ENCODE peak calls at places on chromosomes 5 and 9, in eight cellular contexts. I is omental fat pad; K is HCT116; R is CD4-positive, alpha-beta T cell; F is HepG2; Q is nephron progenitor cell; D is MCF 10A; U is heart left ventricle. W is an unnamed sample.

GRCh38 chr5:10059611-10060379 is 189.9 kb downstream of the ATPSCKMT start:
- DNase-seq in I (no peak), K (no peak), R (no peak), F (no peak), Q (no peak), D (no peak), U (no peak), W (no peak)

GRCh38 chr5:136776022-136776927 is 410.9 kb upstream of the TRPC7 start:
- DNase-seq in I (no peak), K (no peak), R (no peak), F (no peak), Q (no peak), D (no peak), U (no peak), W (no peak)

GRCh38 chr9:122087406-122088200 is 5.5 kb downstream of the TTLL11 start:
- DNase-seq in I (no peak), K (no peak), R (no peak), F (no peak), Q (no peak), D (no peak), U (no peak), W (no peak)

GRCh38 chr9:99192786-99193465 is 28.8 kb downstream of the ALG2 start:
- DNase-seq in I (no peak), K (no peak), R (no peak), F (no peak), Q (no peak), D (peak), U (no peak), W (no peak)

GRCh38 chr9:115261656-115262081 is 143.7 kb upstream of the TNC start:
- DNase-seq in I (no peak), K (no peak), R (no peak), F (no peak), Q (no peak), D (peak), U (no peak), W (no peak)

GRCh38 chr5:108433600-108433999 is 51.7 kb upstream of the FBXL17 start:
- DNase-seq in I (no peak), K (no peak), R (no peak), F (no peak), Q (no peak), D (no peak), U (no peak), W (no peak)

GRCh38 chr5:177608243-177609075 is 8.5 kb downstream of the B4GALT7 start:
- DNase-seq in I (no peak), K (no peak), R (no peak), F (no peak), Q (no peak), D (no peak), U (no peak), W (no peak)

GRCh38 chr9:31304576-31304975 is 1079.9 kb upstream of the ACO1 start:
- DNase-seq in I (no peak), K (peak), R (no peak), F (no peak), Q (no peak), D (peak), U (no peak), W (no peak)

GRCh38 chr9:126157409-126157808 is 169.2 kb upstream of the MVB12B start:
- DNase-seq in I (no peak), K (no peak), R (no peak), F (no peak), Q (no peak), D (no peak), U (no peak), W (no peak)

GRCh38 chr5:1667648-1668140 is 131.9 kb downstream of the MRPL36 start:
- DNase-seq in I (no peak), K (no peak), R (no peak), F (no peak), Q (peak), D (no peak), U (peak), W (no peak)

GRCh38 chr5:57302164-57302563 is 128.3 kb downstream of the GPBP1 start:
- DNase-seq in I (no peak), K (peak), R (peak), F (peak), Q (no peak), D (peak), U (no peak), W (no peak)

GRCh38 chr5:64637837-64638443 is 52.4 kb upstream of the SHISAL2B start:
- DNase-seq in I (no peak), K (no peak), R (no peak), F (no peak), Q (no peak), D (no peak), U (no peak), W (no peak)

GRCh38 chr9:115691097-115691496 is 462.5 kb upstream of the PAPPA start:
- DNase-seq in I (no peak), K (no peak), R (no peak), F (no peak), Q (no peak), D (peak), U (no peak), W (no peak)

GRCh38 chr5:115472601-115473000 is 72.0 kb downstream of the FEM1C start:
- DNase-seq in I (no peak), K (no peak), R (no peak), F (no peak), Q (no peak), D (no peak), U (peak), W (no peak)

GRCh38 chr9:38284768-38285080 is 107.8 kb upstream of the ALDH1B1 start:
- DNase-seq in I (no peak), K (no peak), R (no peak), F (no peak), Q (peak), D (no peak), U (no peak), W (no peak)

GRCh38 chr5:140267559-140268018 is 35.3 kb downstream of the PFDN1 start:
- DNase-seq in I (no peak), K (no peak), R (no peak), F (no peak), Q (no peak), D (no peak), U (no peak), W (no peak)

GRCh38 chr9:93558503-93558902 is 17.9 kb upstream of the PHF2 start:
- DNase-seq in I (no peak), K (no peak), R (no peak), F (no peak), Q (no peak), D (no peak), U (no peak), W (no peak)

GRCh38 chr9:131006601-131007000 is 2.4 kb upstream of the LAMC3 start:
- DNase-seq in I (no peak), K (no peak), R (no peak), F (no peak), Q (no peak), D (no peak), U (no peak), W (no peak)

GRCh38 chr9:14769235-14769580 is 46.7 kb upstream of the CER1 start:
- DNase-seq in I (no peak), K (peak), R (no peak), F (no peak), Q (no peak), D (peak), U (no peak), W (no peak)

GRCh38 chr5:169347786-169348185 is 46.8 kb upstream of the SLIT3 start:
- DNase-seq in I (no peak), K (no peak), R (no peak), F (no peak), Q (no peak), D (no peak), U (no peak), W (no peak)

GRCh38 chr5:11384441-11385250 is 519.6 kb downstream of the CTNND2 start:
- DNase-seq in I (no peak), K (no peak), R (no peak), F (no peak), Q (peak), D (no peak), U (no peak), W (peak)

GRCh38 chr5:78490709-78491485 is 130.5 kb downstream of the SCAMP1 start:
- DNase-seq in I (no peak), K (no peak), R (no peak), F (no peak), Q (no peak), D (no peak), U (no peak), W (no peak)

GRCh38 chr5:157485811-157486739 is 26.1 kb downstream of the NIPAL4 start:
- DNase-seq in I (no peak), K (no peak), R (no peak), F (no peak), Q (no peak), D (no peak), U (no peak), W (no peak)

GRCh38 chr9:123528521-123528920 is 172.5 kb downstream of the CRB2 start:
- DNase-seq in I (no peak), K (no peak), R (no peak), F (no peak), Q (no peak), D (no peak), U (no peak), W (no peak)

GRCh38 chr5:113917997-113918396 is 404.5 kb downstream of the YTHDC2 start:
- DNase-seq in I (no peak), K (no peak), R (no peak), F (no peak), Q (no peak), D (no peak), U (no peak), W (no peak)

GRCh38 chr5:89864941-89865340 is 544.6 kb downstream of the CETN3 start:
- DNase-seq in I (no peak), K (no peak), R (no peak), F (no peak), Q (no peak), D (no peak), U (no peak), W (no peak)

GRCh38 chr5:44951371-44951770 is 142.6 kb downstream of the MRPS30 start:
- DNase-seq in I (no peak), K (no peak), R (no peak), F (no peak), Q (no peak), D (no peak), U (no peak), W (no peak)

GRCh38 chr5:1461396-1461795 is 16.2 kb upstream of the SLC6A3 start:
- DNase-seq in I (no peak), K (no peak), R (no peak), F (no peak), Q (no peak), D (no peak), U (no peak), W (no peak)

GRCh38 chr9:72305102-72305546 is 59.9 kb downstream of the ZFAND5 start:
- DNase-seq in I (peak), K (peak), R (peak), F (peak), Q (peak), D (no peak), U (peak), W (peak)

GRCh38 chr5:128213340-128213739 is 129.8 kb downstream of the SLC12A2 start:
- DNase-seq in I (no peak), K (peak), R (no peak), F (peak), Q (peak), D (peak), U (no peak), W (peak)

GRCh38 chr9:18743976-18744375 is 270.0 kb downstream of the ADAMTSL1 start:
- DNase-seq in I (no peak), K (no peak), R (no peak), F (no peak), Q (no peak), D (no peak), U (no peak), W (no peak)

GRCh38 chr5:173615884-173616576 is 420 bp downstream of the BOD1 start:
- DNase-seq in I (peak), K (peak), R (peak), F (peak), Q (peak), D (peak), U (peak), W (peak)

GRCh38 chr9:20292002-20292401 is 330.3 kb downstream of the MLLT3 start:
- DNase-seq in I (no peak), K (peak), R (no peak), F (peak), Q (no peak), D (peak), U (no peak), W (no peak)

GRCh38 chr5:52943285-52943684 is 45.9 kb upstream of the ITGA2 start:
- DNase-seq in I (no peak), K (no peak), R (no peak), F (peak), Q (no peak), D (no peak), U (no peak), W (no peak)

GRCh38 chr5:76820491-76820890 is 1.7 kb downstream of the F2RL1 start:
- DNase-seq in I (no peak), K (no peak), R (no peak), F (peak), Q (no peak), D (no peak), U (no peak), W (no peak)

DNA sequence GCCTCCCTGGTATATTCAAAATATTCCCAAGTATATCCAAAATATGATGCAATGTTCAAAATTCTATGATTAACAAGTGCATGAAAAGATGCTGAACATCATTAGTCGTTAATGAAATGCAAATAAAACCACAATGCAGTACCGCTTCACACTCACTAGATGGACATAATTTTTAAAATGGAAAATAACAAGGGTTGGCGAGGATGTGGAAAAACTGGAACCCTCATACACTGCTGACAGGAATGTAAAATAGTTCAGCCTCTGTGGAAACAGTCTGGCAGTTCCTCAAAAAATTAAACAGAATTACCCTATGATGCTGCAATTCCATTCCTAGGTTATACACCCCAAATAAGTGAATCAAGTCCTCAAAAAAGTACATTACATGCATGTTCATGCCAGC is 36.1 kb upstream of the MYOT start:
- DNase-seq in I (no peak), K (no peak), R (no peak), F (no peak), Q (no peak), D (no peak), U (no peak), W (no peak)
- TF ChIP-seq CTCF in I (no peak), K (peak), R (no peak), F (no peak), Q (no peak), D (peak), U (peak), W (peak)

DNA sequence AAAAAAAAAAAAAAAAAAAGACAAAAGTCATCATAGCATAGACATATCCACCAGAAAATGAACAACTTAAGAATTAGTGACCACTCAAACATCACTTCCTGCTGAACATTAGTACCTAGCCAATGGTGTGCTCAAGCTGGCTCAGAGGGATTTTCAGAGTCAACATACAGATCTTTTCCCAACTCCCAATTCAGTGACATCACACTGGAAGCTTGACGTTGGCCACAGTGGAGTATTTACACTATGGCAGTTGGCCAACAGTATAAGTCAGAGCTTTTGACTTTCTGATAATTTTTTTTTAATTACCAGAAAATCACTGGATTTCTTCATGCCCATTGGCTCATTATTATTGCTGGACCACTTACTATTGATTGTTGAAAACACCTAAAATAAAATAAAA is 383.5 kb downstream of the ARHGEF28 start:
- DNase-seq in I (no peak), K (no peak), R (no peak), F (no peak), Q (no peak), D (peak), U (no peak), W (no peak)
- TF ChIP-seq CTCF in I (no peak), K (no peak), R (no peak), F (no peak), Q (no peak), D (no peak), U (no peak), W (no peak)

GRCh38 chr9:1331546-1331945 is 281.4 kb downstream of the DMRT2 start:
- DNase-seq in I (no peak), K (no peak), R (no peak), F (no peak), Q (no peak), D (no peak), U (no peak), W (no peak)

GRCh38 chr9:1335174-1335573 is 285.0 kb downstream of the DMRT2 start:
- DNase-seq in I (no peak), K (no peak), R (no peak), F (no peak), Q (no peak), D (no peak), U (no peak), W (no peak)

GRCh38 chr9:1332161-1332560 is 282.0 kb downstream of the DMRT2 start:
- DNase-seq in I (no peak), K (no peak), R (no peak), F (no peak), Q (no peak), D (peak), U (no peak), W (no peak)

GRCh38 chr9:1337169-1337568 is 287.0 kb downstream of the DMRT2 start:
- DNase-seq in I (no peak), K (no peak), R (no peak), F (no peak), Q (no peak), D (peak), U (no peak), W (no peak)
- TF ChIP-seq CTCF in I (no peak), K (no peak), R (no peak), F (peak), Q (no peak), D (peak), U (no peak), W (no peak)

DNA sequence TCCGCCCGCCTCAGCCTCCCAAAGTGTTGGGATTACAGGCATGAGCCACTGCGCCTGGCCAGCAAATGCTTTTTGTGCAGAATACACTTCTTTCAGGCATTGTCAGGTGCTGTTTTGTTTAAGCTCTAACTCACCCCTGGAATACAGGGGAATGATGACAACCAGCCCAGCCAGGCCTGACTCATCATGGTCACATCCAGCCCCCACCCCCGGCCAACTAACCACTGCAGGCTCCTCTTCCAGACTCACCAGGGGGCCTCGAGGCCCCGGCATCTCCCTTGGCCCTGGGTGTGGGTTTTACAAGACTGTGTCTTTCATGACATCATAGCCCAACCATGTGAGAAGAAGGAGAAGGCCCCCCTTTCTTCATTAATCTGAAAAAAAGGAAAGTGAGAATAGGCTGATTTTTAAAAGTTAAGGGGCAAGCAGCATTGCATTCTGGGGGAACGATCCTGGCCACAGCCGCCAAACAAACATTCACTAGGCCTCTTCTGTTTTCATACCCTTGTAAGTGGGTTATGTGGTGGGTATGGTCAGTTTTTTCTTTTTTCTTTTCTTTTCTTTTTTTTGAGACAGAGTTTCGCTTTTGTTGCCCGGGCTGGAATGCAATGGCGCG is 35.6 kb downstream of the OLFML2A start:
- DNase-seq in I (no peak), K (peak), R (no peak), F (peak), Q (no peak), D (peak), U (peak), W (peak)
- TF ChIP-seq CTCF in I (no peak), K (no peak), R (no peak), F (no peak), Q (no peak), D (no peak), U (no peak), W (no peak)

W was measured in mesothelial cell of epicardium.